ENCODE peak calls at places on chromosomes 16 and 17, in nine cellular contexts. U, D, B, I, M, H, X, T and V are unnamed samples.

GRCh38 chr17:79810138-79811027 is 13.5 kb upstream of the CBX8 start:
- DNase-seq in B (peak; percentile 95), T (peak; percentile 64), I (peak; percentile 86), M (peak; percentile 84), H (peak; percentile 84), D (peak; percentile 97), X (no peak), U (peak; percentile 68), V (peak; percentile 60)

GRCh38 chr16:68214726-68215125 is 21.2 kb downstream of the ESRP2 start:
- DNase-seq in T (no peak), U (no peak), X (no peak), D (no peak), I (no peak), H (no peak), M (no peak), B (no peak), V (no peak)

GRCh38 chr17:7940034-7940433 is 8.0 kb downstream of the CNTROB start:
- DNase-seq in B (no peak), H (no peak), M (no peak), U (no peak), D (no peak), I (no peak), X (no peak), T (no peak), V (no peak)

GRCh38 chr16:31491778-31492418 is 9.0 kb downstream of the SLC5A2 start:
- DNase-seq in M (no peak), D (no peak), T (no peak), U (no peak), H (no peak), X (no peak), I (no peak), B (no peak), V (no peak)

GRCh38 chr16:69346683-69347082 is 4.9 kb downstream of the TMED6 start:
- DNase-seq in B (no peak), H (no peak), D (no peak), U (no peak), T (no peak), M (no peak), I (no peak), X (no peak), V (no peak)

GRCh38 chr17:32265896-32266388 is 310 bp downstream of the RHBDL3 start:
- DNase-seq in H (no peak), X (no peak), M (no peak), T (no peak), D (no peak), B (no peak), I (no peak), U (no peak), V (no peak)

GRCh38 chr17:41334385-41334784 is 16.2 kb downstream of the KRT33A start:
- DNase-seq in I (no peak), B (no peak), H (no peak), T (no peak), U (no peak), X (no peak), D (no peak), M (no peak), V (no peak)

GRCh38 chr17:38748329-38749221 is at the start of gene PCGF2:
- DNase-seq in I (peak; percentile 92), B (peak; percentile 91), M (peak; percentile 84), H (peak; percentile 84), T (peak; percentile 93), X (peak; percentile 69), U (no peak), D (peak; percentile 97), V (peak; percentile 92)

GRCh38 chr16:84314373-84314772 is 19.7 kb downstream of the WFDC1 start:
- DNase-seq in X (no peak), B (no peak), H (no peak), I (peak; percentile 20), M (no peak), U (no peak), T (no peak), D (no peak), V (no peak)

GRCh38 chr17:62708587-62708986 is 81.1 kb downstream of the MRC2 start:
- DNase-seq in H (no peak), I (peak; percentile 35), M (no peak), B (no peak), D (no peak), T (no peak), U (no peak), X (no peak), V (no peak)

GRCh38 chr16:63447121-63447520 is 1410.9 kb upstream of the CDH8 start:
- DNase-seq in X (no peak), T (no peak), B (no peak), I (no peak), M (no peak), H (no peak), U (no peak), D (no peak), V (no peak)

GRCh38 chr16:72923757-72924156 is 124.2 kb downstream of the ZFHX3 start:
- DNase-seq in X (no peak), H (no peak), M (no peak), I (no peak), T (no peak), B (peak; percentile 85), D (no peak), U (no peak), V (no peak)

GRCh38 chr16:81468269-81468902 is 23.8 kb downstream of the CMIP start:
- DNase-seq in M (no peak), U (no peak), I (no peak), X (no peak), H (no peak), B (no peak), D (no peak), T (no peak), V (no peak)

GRCh38 chr17:30333503-30334240 is at the start of gene TMIGD1:
- DNase-seq in D (no peak), X (no peak), T (no peak), B (peak; percentile 34), U (no peak), M (peak; percentile 54), H (no peak), I (no peak), V (no peak)

GRCh38 chr17:48544356-48545021 is 420 bp downstream of the HOXB2 start:
- DNase-seq in M (peak; percentile 39), B (no peak), X (peak; percentile 78), D (peak; percentile 85), T (peak; percentile 57), U (no peak), I (peak; percentile 89), H (no peak), V (peak; percentile 91)

GRCh38 chr17:2064980-2065785 is 10.3 kb downstream of the HIC1 start:
- DNase-seq in U (no peak), I (peak; percentile 85), M (peak; percentile 46), B (no peak), X (no peak), H (no peak), D (peak; percentile 83), T (no peak), V (peak; percentile 64)

GRCh38 chr16:54351171-54351570 is 64.6 kb upstream of the IRX3 start:
- DNase-seq in U (no peak), I (no peak), D (peak; percentile 66), T (no peak), B (no peak), H (no peak), M (no peak), X (no peak), V (no peak)

GRCh38 chr16:73058616-73059409 is 10.9 kb upstream of the ZFHX3 start:
- DNase-seq in M (no peak), I (peak; percentile 68), D (peak; percentile 78), T (peak; percentile 41), X (no peak), H (peak; percentile 42), B (peak; percentile 90), U (no peak), V (peak; percentile 62)

GRCh38 chr17:10119203-10120112 is 78.9 kb downstream of the GAS7 start:
- DNase-seq in X (no peak), U (no peak), I (peak; percentile 25), H (peak; percentile 86), B (no peak), D (no peak), T (peak; percentile 75), M (peak; percentile 48), V (no peak)

GRCh38 chr17:51085150-51085805 is 35.4 kb downstream of the SPAG9 start:
- DNase-seq in T (no peak), I (peak; percentile 43), B (no peak), M (peak; percentile 14), X (no peak), U (no peak), D (no peak), H (peak; percentile 9), V (no peak)

GRCh38 chr17:76077582-76078110 is 1.3 kb upstream of the ZACN start:
- DNase-seq in B (no peak), H (no peak), D (no peak), X (no peak), T (peak; percentile 67), U (no peak), I (no peak), M (no peak), V (no peak)

GRCh38 chr16:88651276-88651988 is 579 bp upstream of the CYBA start:
- DNase-seq in T (peak; percentile 76), U (peak; percentile 39), X (no peak), B (no peak), M (no peak), D (peak; percentile 67), H (peak; percentile 51), I (no peak), V (peak; percentile 76)

GRCh38 chr17:69575346-69575761 is 160.9 kb downstream of the MAP2K6 start:
- DNase-seq in U (no peak), B (peak; percentile 77), M (peak; percentile 45), I (peak; percentile 47), T (peak; percentile 6), X (peak; percentile 48), H (no peak), D (no peak), V (no peak)

GRCh38 chr17:30354731-30355130 is 20.9 kb upstream of the TMIGD1 start:
- DNase-seq in I (no peak), M (no peak), B (no peak), T (no peak), D (no peak), X (no peak), H (no peak), U (no peak), V (no peak)

GRCh38 chr17:43560461-43561427 is 14.6 kb upstream of the ETV4 start:
- DNase-seq in X (no peak), H (no peak), B (no peak), U (no peak), T (no peak), M (no peak), D (no peak), I (peak; percentile 24), V (no peak)